ENCODE peak calls at places on chromosomes 2 and 18, in five cellular contexts. I, J, D, C and Q are unnamed samples.

GRCh38 chr2:46601328-46601963 is 122.1 kb downstream of the TMEM247 start:
- DNase-seq in I (no peak), J (no peak), D (no peak), C (peak; percentile 14), Q (peak; percentile 18)

GRCh38 chr18:22314001-22314400 is 103.7 kb downstream of the CTAGE1 start:
- DNase-seq in I (no peak), J (no peak), D (no peak), C (no peak), Q (no peak)

GRCh38 chr18:21820035-21820810 is 79.6 kb downstream of the MIB1 start:
- DNase-seq in I (no peak), J (no peak), D (no peak), C (peak; percentile 38), Q (no peak)

GRCh38 chr2:36287363-36288275 is 68.0 kb upstream of the CRIM1 start:
- DNase-seq in I (no peak), J (no peak), D (no peak), C (no peak), Q (no peak)

GRCh38 chr2:187008111-187008510 is 159.1 kb upstream of the ZSWIM2 start:
- DNase-seq in I (no peak), J (peak; percentile 43), D (no peak), C (no peak), Q (no peak)

GRCh38 chr2:238763471-238763995 is 84.4 kb upstream of the TWIST2 start:
- DNase-seq in I (no peak), J (peak; percentile 90), D (no peak), C (no peak), Q (no peak)

GRCh38 chr2:128435576-128436497 is 117.2 kb upstream of the HS6ST1 start:
- DNase-seq in I (no peak), J (peak; percentile 56), D (no peak), C (no peak), Q (no peak)

GRCh38 chr2:5677133-5677532 is 15.1 kb upstream of the SOX11 start:
- DNase-seq in I (no peak), J (no peak), D (no peak), C (no peak), Q (no peak)

GRCh38 chr2:144132357-144132756 is 387.6 kb downstream of the ZEB2 start:
- DNase-seq in I (peak; percentile 44), J (no peak), D (no peak), C (no peak), Q (no peak)

GRCh38 chr2:144011553-144011952 is 508.4 kb downstream of the ZEB2 start:
- DNase-seq in I (no peak), J (no peak), D (no peak), C (no peak), Q (no peak)

GRCh38 chr2:234257859-234258561 is 207.5 kb downstream of the SPP2 start:
- DNase-seq in I (peak; percentile 99), J (peak; percentile 87), D (peak; percentile 34), C (peak; percentile 34), Q (peak; percentile 56)

GRCh38 chr2:204436267-204436666 is 109.0 kb upstream of the PARD3B start:
- DNase-seq in I (no peak), J (no peak), D (no peak), C (no peak), Q (no peak)

GRCh38 chr2:219995409-219995808 is 368.0 kb downstream of the SLC4A3 start:
- DNase-seq in I (no peak), J (no peak), D (no peak), C (no peak), Q (no peak)

GRCh38 chr2:211132586-211132985 is 576.2 kb downstream of the CPS1 start:
- DNase-seq in I (no peak), J (no peak), D (no peak), C (no peak), Q (no peak)

GRCh38 chr2:210768329-210768910 is 212.0 kb downstream of the CPS1 start:
- DNase-seq in I (no peak), J (peak; percentile 8), D (no peak), C (peak; percentile 16), Q (no peak)

GRCh38 chr18:30103881-30104280 is 938.7 kb downstream of the DSC3 start:
- DNase-seq in I (no peak), J (no peak), D (no peak), C (no peak), Q (no peak)

GRCh38 chr2:191631754-191632153 is 46.2 kb upstream of the NABP1 start:
- DNase-seq in I (no peak), J (peak; percentile 73), D (no peak), C (no peak), Q (no peak)

GRCh38 chr2:120398051-120398960 is 52.4 kb downstream of the INHBB start:
- DNase-seq in I (no peak), J (no peak), D (no peak), C (no peak), Q (no peak)

GRCh38 chr2:94960266-94960665 is 65.2 kb upstream of the MAL start:
- DNase-seq in I (no peak), J (no peak), D (no peak), C (no peak), Q (no peak)

GRCh38 chr2:235901243-235901642 is 266.9 kb downstream of the GBX2 start:
- DNase-seq in I (no peak), J (no peak), D (no peak), C (no peak), Q (no peak)

GRCh38 chr18:74115046-74115445 is 32.6 kb downstream of the FBXO15 start:
- DNase-seq in I (no peak), J (no peak), D (no peak), C (no peak), Q (no peak)

GRCh38 chr2:199811360-199811759 is 39.6 kb downstream of the FTCDNL1 start:
- DNase-seq in I (no peak), J (no peak), D (no peak), C (no peak), Q (no peak)

GRCh38 chr2:122960727-122961641 is 1064.1 kb upstream of the CNTNAP5 start:
- DNase-seq in I (no peak), J (peak; percentile 44), D (no peak), C (no peak), Q (no peak)

GRCh38 chr2:75592028-75592427 is 31.3 kb upstream of the EVA1A start:
- DNase-seq in I (no peak), J (no peak), D (no peak), C (no peak), Q (no peak)

GRCh38 chr2:163210430-163210918 is 371.9 kb upstream of the KCNH7 start:
- DNase-seq in I (no peak), J (no peak), D (no peak), C (no peak), Q (no peak)

DNA sequence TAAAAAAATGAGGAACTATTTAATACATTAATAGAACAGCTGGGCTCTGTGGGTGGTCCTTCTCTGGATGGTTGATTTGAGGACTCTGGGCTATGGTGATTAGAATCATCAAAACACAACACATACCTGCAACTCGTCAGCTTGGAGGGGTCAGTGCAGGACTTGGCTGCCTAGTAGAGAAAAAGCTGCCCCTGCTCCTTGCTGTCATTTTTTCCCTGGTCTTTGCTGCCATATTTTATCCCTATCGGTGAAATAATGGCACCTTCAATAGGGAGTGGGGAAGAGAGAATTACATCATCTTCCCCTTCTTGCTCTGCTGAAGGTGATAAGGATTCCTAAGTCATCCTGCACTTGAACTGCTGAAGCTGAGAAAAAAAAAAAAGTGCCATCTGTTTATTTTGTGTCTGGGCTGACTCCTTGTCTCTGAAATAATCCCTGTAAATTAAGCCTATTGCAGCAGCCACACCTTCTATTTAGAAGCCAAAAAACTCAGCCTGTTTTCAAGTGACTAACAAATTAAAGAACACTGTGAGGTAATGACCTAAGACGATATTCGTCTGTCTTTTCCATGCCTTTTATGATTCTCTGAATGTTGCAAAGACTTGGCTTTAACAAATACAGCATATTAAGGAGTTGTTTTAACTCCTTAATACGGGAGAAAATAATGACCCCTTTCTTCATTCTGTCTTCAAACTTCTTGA is 89.3 kb downstream of the ACVR1 start:
- DNase-seq in I (no peak), J (peak; percentile 26), D (no peak), C (no peak), Q (no peak)
- H3K4me1 ChIP-seq in I (peaks cover 48% of the 10 kb centered on the region), J (peaks cover 30% of the 10 kb centered on the region), D (peaks cover 31% of the 10 kb centered on the region), C (peaks cover 42% of the 10 kb centered on the region), Q (peaks cover 38% of the 10 kb centered on the region)

DNA sequence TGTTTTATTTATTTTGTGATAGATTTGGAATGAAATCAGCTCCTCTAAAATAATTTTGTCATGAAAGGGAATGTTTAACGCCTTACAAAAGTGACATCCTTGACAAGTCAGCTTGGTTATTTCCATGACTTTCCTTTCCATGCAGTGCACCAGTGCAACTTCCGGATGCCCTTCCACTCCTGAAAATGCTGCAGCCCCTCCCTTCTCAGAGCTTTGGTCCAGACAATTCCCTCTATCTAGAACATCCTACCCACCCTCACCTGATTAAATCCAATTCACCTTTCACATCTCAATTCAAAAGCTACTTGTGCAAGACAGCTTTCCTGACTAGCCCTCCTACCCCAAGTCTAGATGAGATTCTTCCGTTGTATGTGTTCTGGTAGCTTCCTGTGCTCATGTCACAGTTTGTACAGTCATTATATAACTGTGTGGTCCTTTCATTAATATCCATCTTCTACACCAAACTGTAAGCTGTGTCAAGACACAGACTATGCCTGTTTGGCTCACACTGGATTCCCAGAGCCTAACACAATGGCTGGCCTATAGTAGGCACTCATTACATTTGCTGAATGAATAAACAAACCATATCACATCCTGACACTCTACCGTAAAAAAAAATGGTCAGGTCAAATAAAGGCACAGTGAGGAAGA is 72.7 kb downstream of the ANKRD44 start:
- DNase-seq in I (no peak), J (no peak), D (no peak), C (no peak), Q (peak; percentile 55)
- H3K4me1 ChIP-seq in I (no peaks in the 10 kb centered on the region), J (no peaks in the 10 kb centered on the region), D (no peaks in the 10 kb centered on the region), C (no peaks in the 10 kb centered on the region), Q (peaks cover 96% of the 10 kb centered on the region)

DNA sequence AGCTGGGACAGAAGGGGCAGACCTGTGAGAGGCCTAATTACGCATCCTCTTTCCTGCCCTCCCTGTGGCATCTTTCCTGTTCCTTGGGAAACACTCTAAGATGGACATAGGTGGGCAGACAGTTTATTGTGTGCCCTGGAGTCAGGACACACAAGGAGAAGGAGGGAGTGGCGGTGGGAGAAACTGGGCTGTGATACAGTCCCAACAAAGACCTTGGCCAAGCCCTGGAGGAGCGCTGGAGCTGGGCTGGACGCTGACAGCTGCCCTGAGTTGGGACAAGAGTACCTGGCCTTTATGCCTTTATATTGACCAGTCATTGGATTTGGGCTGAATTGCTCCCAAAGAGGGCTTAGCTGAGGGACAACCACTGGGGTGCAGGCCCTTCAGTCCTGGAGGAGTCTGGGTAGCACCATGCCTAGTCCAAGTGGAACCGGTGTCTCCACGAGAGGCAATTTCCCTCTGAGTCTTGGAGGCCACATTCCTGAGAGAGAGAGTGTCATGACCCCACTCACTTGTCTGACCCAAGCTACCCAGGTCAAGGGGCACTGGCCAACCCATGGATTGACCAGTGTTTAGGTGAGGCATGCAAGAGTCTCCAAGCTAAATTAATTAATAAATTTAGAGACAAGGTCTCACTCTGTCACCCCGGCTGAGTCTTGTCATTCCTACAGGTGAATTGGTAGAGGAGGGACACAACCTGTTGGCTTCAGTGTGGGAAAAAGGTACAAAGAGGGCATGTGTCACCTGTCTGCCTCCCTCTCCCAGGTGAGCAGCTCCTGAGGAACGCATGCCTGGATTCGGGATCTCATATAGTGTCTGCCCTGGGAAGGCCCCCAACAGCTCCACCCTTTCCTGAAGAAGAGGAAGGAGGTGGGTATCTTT is 107.1 kb upstream of the ST3GAL5 start:
- DNase-seq in I (no peak), J (no peak), D (no peak), C (no peak), Q (no peak)
- H3K4me1 ChIP-seq in I (no peaks in the 10 kb centered on the region), J (peaks cover 72% of the 10 kb centered on the region), D (peaks cover 35% of the 10 kb centered on the region), C (peaks cover 35% of the 10 kb centered on the region), Q (peaks cover 64% of the 10 kb centered on the region)

GRCh38 chr2:164287041-164287440 is 334.2 kb downstream of the GRB14 start:
- DNase-seq in I (no peak), J (no peak), D (no peak), C (no peak), Q (no peak)
- H3K4me1 ChIP-seq in I (no peaks in the 10 kb centered on the region), J (no peaks in the 10 kb centered on the region), D (no peaks in the 10 kb centered on the region), C (no peaks in the 10 kb centered on the region), Q (no peaks in the 10 kb centered on the region)

GRCh38 chr2:159044804-159045286 is 76.4 kb downstream of the TANC1 start:
- DNase-seq in I (no peak), J (no peak), D (peak; percentile 51), C (no peak), Q (no peak)
- H3K4me1 ChIP-seq in I (peaks cover 60% of the 10 kb centered on the region), J (no peaks in the 10 kb centered on the region), D (peaks cover 33% of the 10 kb centered on the region), C (peaks cover 29% of the 10 kb centered on the region), Q (no peaks in the 10 kb centered on the region)